ENCODE peak calls at places on chromosomes 1 and 21, in nine cellular contexts. W, B, F, R, K, L, A, Y and Z are unnamed samples.

GRCh38 chr1:42931911-42932422 is 26.7 kb downstream of the SLC2A1 start:
- DNase-seq in W (no peak), B (no peak), F (no peak), R (no peak), K (peak; percentile 79), L (peak; percentile 98), A (peak; percentile 38), Y (no peak), Z (no peak)

GRCh38 chr1:23421752-23422312 is 2.7 kb downstream of the TCEA3 start:
- DNase-seq in W (no peak), B (no peak), F (no peak), R (no peak), K (no peak), L (no peak), A (no peak), Y (peak; percentile 90), Z (no peak)

GRCh38 chr1:200090252-200091159 is 63.0 kb downstream of the NR5A2 start:
- DNase-seq in W (no peak), B (peak; percentile 19), F (no peak), R (no peak), K (no peak), L (no peak), A (peak; percentile 49), Y (peak; percentile 8), Z (peak; percentile 80)

GRCh38 chr1:27031235-27032118 is 18.8 kb upstream of the TENT5B start:
- DNase-seq in W (peak; percentile 49), B (peak; percentile 47), F (peak; percentile 18), R (peak; percentile 67), K (no peak), L (peak; percentile 12), A (peak; percentile 84), Y (peak; percentile 67), Z (peak; percentile 94)

GRCh38 chr1:169250022-169250421 is 117.6 kb downstream of the NME7 start:
- DNase-seq in W (no peak), B (no peak), F (peak; percentile 9), R (no peak), K (no peak), L (no peak), A (no peak), Y (peak; percentile 22), Z (no peak)

GRCh38 chr1:184260382-184260781 is 126.4 kb upstream of the C1orf21 start:
- DNase-seq in W (no peak), B (no peak), F (no peak), R (no peak), K (no peak), L (no peak), A (no peak), Y (peak; percentile 83), Z (no peak)

GRCh38 chr1:183569141-183569540 is 21.1 kb downstream of the NCF2 start:
- DNase-seq in W (no peak), B (no peak), F (no peak), R (no peak), K (no peak), L (no peak), A (no peak), Y (peak; percentile 61), Z (peak; percentile 74)

GRCh38 chr1:64133036-64133435 is 70.4 kb upstream of the UBE2U start:
- DNase-seq in W (no peak), B (no peak), F (no peak), R (peak; percentile 27), K (no peak), L (no peak), A (no peak), Y (peak; percentile 92), Z (no peak)

GRCh38 chr1:5514519-5515183 is 477.6 kb downstream of the NPHP4 start:
- DNase-seq in W (peak; percentile 71), B (peak; percentile 84), F (no peak), R (peak; percentile 16), K (peak; percentile 37), L (peak; percentile 45), A (peak; percentile 70), Y (peak; percentile 7), Z (peak; percentile 45)

GRCh38 chr21:34999397-34999941 is 49.6 kb downstream of the RUNX1 start:
- DNase-seq in W (no peak), B (no peak), F (no peak), R (no peak), K (no peak), L (peak; percentile 46), A (no peak), Y (no peak), Z (no peak)

GRCh38 chr1:91929246-91929645 is 20.0 kb upstream of the BRDT start:
- DNase-seq in W (no peak), B (no peak), F (no peak), R (no peak), K (no peak), L (no peak), A (peak; percentile 48), Y (no peak), Z (peak; percentile 54)

GRCh38 chr21:31052489-31053142 is 14.3 kb upstream of the KRTAP19-8 start:
- DNase-seq in W (no peak), B (no peak), F (no peak), R (no peak), K (no peak), L (no peak), A (peak; percentile 30), Y (no peak), Z (peak; percentile 35)